ENCODE peak calls at places on chromosomes 3 and 15, in six cellular contexts. U is activated CD4-positive, alpha-beta T cell treated with anti-CD3 and anti-CD28 coated beads, Interleukin-2, amount 10 ng/mL, durations not matched to agents 7 days and 5 days; W is ELF-1; C is NT2/D1; S is PC-9; Y is A549. H is an unnamed sample.

GRCh38 chr15:59313703-59314332 is 58.9 kb downstream of the MYO1E start:
- DNase-seq in U (no peak), W (no peak), C (no peak), S (peak), Y (peak), H (peak)

GRCh38 chr3:111667621-111668239 is 72.6 kb upstream of the ZBED2 start:
- DNase-seq in U (peak), W (no peak), C (no peak), S (no peak), Y (no peak), H (no peak)

GRCh38 chr15:77974098-77974414 is 103.5 kb downstream of the TBC1D2B start:
- DNase-seq in U (no peak), W (no peak), C (no peak), S (peak), Y (no peak), H (peak)

GRCh38 chr15:48177383-48177874 is 666 bp downstream of the MYEF2 start:
- DNase-seq in U (no peak), W (no peak), C (no peak), S (no peak), Y (peak), H (peak)

GRCh38 chr3:48155122-48155521 is 33.1 kb downstream of the CDC25A start:
- DNase-seq in U (no peak), W (no peak), C (no peak), S (peak), Y (peak), H (no peak)

GRCh38 chr3:64049136-64049535 is 25.8 kb upstream of the PSMD6 start:
- DNase-seq in U (no peak), W (no peak), C (no peak), S (no peak), Y (no peak), H (no peak)

GRCh38 chr3:29170894-29171582 is 109.8 kb upstream of the RBMS3 start:
- DNase-seq in U (no peak), W (no peak), C (no peak), S (no peak), Y (no peak), H (no peak)

GRCh38 chr3:162022931-162023330 is 526.3 kb downstream of the OTOL1 start:
- DNase-seq in U (no peak), W (no peak), C (no peak), S (no peak), Y (no peak), H (peak)

GRCh38 chr15:33730815-33731214 is 237.5 kb upstream of the CHRM5 start:
- DNase-seq in U (no peak), W (no peak), C (no peak), S (no peak), Y (no peak), H (no peak)

GRCh38 chr3:190941694-190942280 is 79.3 kb upstream of the GMNC start:
- DNase-seq in U (no peak), W (no peak), C (no peak), S (no peak), Y (no peak), H (no peak)

GRCh38 chr3:154176036-154176435 is 54.8 kb downstream of the ARHGEF26 start:
- DNase-seq in U (no peak), W (no peak), C (no peak), S (no peak), Y (no peak), H (no peak)

GRCh38 chr3:159814161-159814560 is 174.5 kb upstream of the IL12A start:
- DNase-seq in U (no peak), W (peak), C (peak), S (peak), Y (no peak), H (peak)

GRCh38 chr15:83999396-84000120 is 236.0 kb upstream of the GOLGA6L4 start:
- DNase-seq in U (no peak), W (no peak), C (no peak), S (no peak), Y (no peak), H (no peak)

GRCh38 chr3:127105996-127106855 is 86.7 kb upstream of the PRR23E start:
- DNase-seq in U (no peak), W (no peak), C (no peak), S (peak), Y (no peak), H (no peak)

GRCh38 chr15:91099616-91100560 is at the start of gene SV2B:
- DNase-seq in U (peak), W (peak), C (no peak), S (no peak), Y (no peak), H (peak)

GRCh38 chr3:140148824-140149390 is 213.9 kb downstream of the CLSTN2 start:
- DNase-seq in U (no peak), W (no peak), C (no peak), S (no peak), Y (no peak), H (no peak)

GRCh38 chr3:53160335-53160659 is 712 bp upstream of the PRKCD start:
- DNase-seq in U (no peak), W (no peak), C (no peak), S (no peak), Y (no peak), H (no peak)

GRCh38 chr3:186514296-186515002 is 29.7 kb downstream of the CRYGS start:
- DNase-seq in U (no peak), W (no peak), C (peak), S (no peak), Y (peak), H (no peak)

GRCh38 chr15:94069834-94070233 is 161.5 kb upstream of the MCTP2 start:
- DNase-seq in U (no peak), W (no peak), C (no peak), S (no peak), Y (no peak), H (no peak)

GRCh38 chr3:124768812-124769211 is 38.6 kb downstream of the UMPS start:
- DNase-seq in U (no peak), W (peak), C (no peak), S (no peak), Y (peak), H (peak)

GRCh38 chr3:126487151-126487771 is 11.6 kb upstream of the ZXDC start:
- DNase-seq in U (peak), W (peak), C (peak), S (no peak), Y (no peak), H (no peak)

GRCh38 chr3:33134026-33134625 is 20.3 kb downstream of the CRTAP start:
- DNase-seq in U (no peak), W (no peak), C (no peak), S (no peak), Y (no peak), H (no peak)

GRCh38 chr3:10968390-10968789 is 24.2 kb upstream of the SLC6A1 start:
- DNase-seq in U (no peak), W (peak), C (no peak), S (no peak), Y (no peak), H (peak)

GRCh38 chr3:157001561-157001960 is 158.4 kb downstream of the CCNL1 start:
- DNase-seq in U (no peak), W (no peak), C (no peak), S (no peak), Y (no peak), H (no peak)

GRCh38 chr15:38373016-38373415 is 80.9 kb upstream of the FAM98B start:
- DNase-seq in U (no peak), W (no peak), C (peak), S (no peak), Y (no peak), H (no peak)

GRCh38 chr3:136142592-136142991 is 53.5 kb downstream of the MSL2 start:
- DNase-seq in U (no peak), W (no peak), C (peak), S (peak), Y (peak), H (peak)

GRCh38 chr15:28191832-28192231 is 92.7 kb upstream of the OCA2 start:
- DNase-seq in U (no peak), W (peak), C (no peak), S (no peak), Y (no peak), H (no peak)

GRCh38 chr15:84810073-84810840 is 6.9 kb upstream of the ALPK3 start:
- DNase-seq in U (no peak), W (no peak), C (no peak), S (no peak), Y (no peak), H (no peak)

GRCh38 chr15:42137461-42138261 is 18.8 kb downstream of the PLA2G4F start:
- DNase-seq in U (peak), W (peak), C (no peak), S (no peak), Y (peak), H (peak)

GRCh38 chr3:196812853-196813252 is 54.9 kb upstream of the SENP5 start:
- DNase-seq in U (no peak), W (no peak), C (no peak), S (no peak), Y (no peak), H (no peak)

GRCh38 chr3:64023187-64023860 is at the start of gene PSMD6:
- DNase-seq in U (peak), W (peak), C (peak), S (peak), Y (peak), H (peak)

GRCh38 chr3:110685630-110686029 is 386.0 kb upstream of the NECTIN3 start:
- DNase-seq in U (no peak), W (no peak), C (peak), S (no peak), Y (no peak), H (no peak)

GRCh38 chr15:69648775-69649735 is 196.4 kb downstream of the RPLP1 start:
- DNase-seq in U (no peak), W (peak), C (peak), S (peak), Y (no peak), H (no peak)

GRCh38 chr3:40129510-40129909 is 180.0 kb upstream of the EIF1B start:
- DNase-seq in U (no peak), W (no peak), C (no peak), S (no peak), Y (no peak), H (no peak)

GRCh38 chr3:95049841-95050240 is 987.0 kb downstream of the NSUN3 start:
- DNase-seq in U (no peak), W (no peak), C (no peak), S (no peak), Y (no peak), H (no peak)

GRCh38 chr15:35858707-35859106 is 312.7 kb upstream of the DPH6 start:
- DNase-seq in U (no peak), W (no peak), C (no peak), S (no peak), Y (no peak), H (no peak)

GRCh38 chr3:72488736-72489030 is 359.6 kb downstream of the SHQ1 start:
- DNase-seq in U (no peak), W (no peak), C (no peak), S (no peak), Y (no peak), H (no peak)

GRCh38 chr3:111975131-111975530 is 3.7 kb upstream of the ABHD10 start:
- DNase-seq in U (no peak), W (no peak), C (no peak), S (no peak), Y (no peak), H (no peak)

H was measured in NCI-H2081.